ENCODE peak calls at places on chromosomes 6 and 20, in nine cellular contexts. X, E, H, C, J, N, R, O and Z are unnamed samples.

GRCh38 chr6:164095056-164095455 is 680.5 kb downstream of the QKI start:
- DNase-seq in C (no peak), H (no peak), X (no peak), J (no peak), R (no peak), O (no peak), E (no peak), N (no peak), Z (no peak)

GRCh38 chr20:6265204-6265904 is 142.5 kb upstream of the FERMT1 start:
- DNase-seq in X (peak; percentile 35), N (no peak), R (no peak), E (peak; percentile 12), J (no peak), H (peak; percentile 49), C (peak; percentile 89), O (peak; percentile 28), Z (no peak)

GRCh38 chr6:139236105-139236504 is 55.7 kb downstream of the TXLNB start:
- DNase-seq in X (no peak), H (no peak), R (no peak), E (no peak), N (no peak), O (no peak), C (no peak), J (no peak), Z (no peak)

GRCh38 chr6:148893073-148893472 is 146.2 kb downstream of the UST start:
- DNase-seq in R (no peak), O (no peak), N (no peak), J (no peak), H (no peak), E (no peak), X (no peak), C (no peak), Z (no peak)

GRCh38 chr20:63844384-63845025 is 13.4 kb upstream of the ZBTB46 start:
- DNase-seq in E (no peak), C (no peak), X (no peak), J (no peak), R (no peak), O (no peak), N (no peak), H (no peak), Z (no peak)

GRCh38 chr6:156808287-156808686 is 31.1 kb downstream of the ARID1B start:
- DNase-seq in E (no peak), O (no peak), C (no peak), N (no peak), J (no peak), X (no peak), R (no peak), H (peak; percentile 8), Z (no peak)

GRCh38 chr6:81995548-81996289 is 243.2 kb upstream of the TENT5A start:
- DNase-seq in R (no peak), O (no peak), C (no peak), X (no peak), H (peak; percentile 18), N (no peak), E (peak; percentile 47), J (no peak), Z (no peak)

GRCh38 chr6:34858681-34859080 is 29.2 kb downstream of the TAF11 start:
- DNase-seq in J (no peak), R (no peak), C (no peak), E (no peak), H (no peak), O (no peak), X (no peak), N (no peak), Z (no peak)

GRCh38 chr6:127483399-127484055 is 24.3 kb upstream of the KIAA0408 start:
- DNase-seq in O (no peak), J (no peak), H (no peak), E (peak; percentile 53), X (no peak), N (no peak), C (no peak), R (no peak), Z (no peak)

GRCh38 chr6:167993169-167993568 is 4.3 kb upstream of the KIF25 start:
- DNase-seq in C (no peak), E (no peak), X (peak; percentile 79), R (no peak), N (no peak), J (no peak), O (no peak), H (no peak), Z (no peak)

GRCh38 chr6:21505574-21505990 is 88.0 kb upstream of the SOX4 start:
- DNase-seq in H (no peak), E (no peak), R (no peak), X (no peak), N (no peak), J (no peak), C (no peak), O (no peak), Z (no peak)

GRCh38 chr20:34941224-34941623 is 14.4 kb downstream of the GSS start:
- DNase-seq in E (no peak), N (no peak), X (no peak), R (no peak), H (no peak), C (no peak), O (peak; percentile 28), J (no peak), Z (no peak)

GRCh38 chr6:105215506-105215905 is 35.7 kb upstream of the POPDC3 start:
- DNase-seq in X (no peak), N (no peak), R (no peak), O (no peak), C (no peak), E (no peak), J (no peak), H (no peak), Z (no peak)

GRCh38 chr20:9200620-9201019 is 131.7 kb downstream of the PLCB4 start:
- DNase-seq in E (peak; percentile 22), H (no peak), O (no peak), J (no peak), R (no peak), C (no peak), N (no peak), X (no peak), Z (no peak)